ENCODE peak calls at places on chromosome 6, in five cellular contexts. One of them, this sample, is unnamed. For H3K4me1, the result is how much of the 10 kb centered on the place peaks cover.

GRCh38 chr6:21079468-21080048 is 514.0 kb upstream of the SOX4 start:
- DNase-seq in body of pancreas: no peak
- DNase-seq in A549: no peak
- DNase-seq in lower lobe of right lung: no peak
- DNase-seq in adrenal gland: no peak
- DNase-seq in this sample: no peak

GRCh38 chr6:163585932-163586437 is 171.5 kb downstream of the QKI start:
- DNase-seq in body of pancreas: peak
- DNase-seq in lower lobe of right lung: peak
- DNase-seq in adrenal gland: peak
- DNase-seq in A549: peak
- DNase-seq in this sample: no peak

GRCh38 chr6:122730775-122731386 is 48.6 kb upstream of the FABP7 start:
- DNase-seq in adrenal gland: no peak
- DNase-seq in body of pancreas: no peak
- DNase-seq in A549: peak
- DNase-seq in lower lobe of right lung: no peak
- DNase-seq in this sample: peak

GRCh38 chr6:25312034-25312620 is 33.0 kb downstream of the CARMIL1 start:
- DNase-seq in A549: peak
- DNase-seq in lower lobe of right lung: no peak
- DNase-seq in body of pancreas: no peak
- DNase-seq in adrenal gland: no peak
- DNase-seq in this sample: no peak

GRCh38 chr6:140541288-140541687 is 1166.8 kb upstream of the CITED2 start:
- DNase-seq in lower lobe of right lung: no peak
- DNase-seq in adrenal gland: no peak
- DNase-seq in A549: no peak
- DNase-seq in body of pancreas: no peak
- DNase-seq in this sample: no peak

GRCh38 chr6:25085761-25086160 is 150.0 kb upstream of the RIPOR2 start:
- DNase-seq in adrenal gland: no peak
- DNase-seq in lower lobe of right lung: no peak
- DNase-seq in body of pancreas: no peak
- DNase-seq in A549: no peak
- DNase-seq in this sample: peak

GRCh38 chr6:37641546-37641945 is 56.1 kb downstream of the MDGA1 start:
- DNase-seq in lower lobe of right lung: no peak
- DNase-seq in A549: no peak
- DNase-seq in adrenal gland: no peak
- DNase-seq in body of pancreas: no peak
- DNase-seq in this sample: no peak

GRCh38 chr6:117591405-117591804 is 10.9 kb downstream of the GOPC start:
- DNase-seq in adrenal gland: no peak
- DNase-seq in A549: no peak
- DNase-seq in lower lobe of right lung: no peak
- DNase-seq in body of pancreas: no peak
- DNase-seq in this sample: no peak

GRCh38 chr6:126312013-126312665 is 27.8 kb upstream of the CENPW start:
- DNase-seq in body of pancreas: no peak
- DNase-seq in adrenal gland: no peak
- DNase-seq in lower lobe of right lung: no peak
- DNase-seq in A549: peak
- DNase-seq in this sample: peak

GRCh38 chr6:42158011-42158410 is 15.2 kb upstream of the GUCA1A start:
- DNase-seq in body of pancreas: no peak
- DNase-seq in lower lobe of right lung: no peak
- DNase-seq in adrenal gland: no peak
- DNase-seq in A549: no peak
- DNase-seq in this sample: no peak

GRCh38 chr6:168307011-168307694 is 12.4 kb downstream of the DACT2 start:
- DNase-seq in adrenal gland: no peak
- DNase-seq in lower lobe of right lung: no peak
- DNase-seq in body of pancreas: no peak
- DNase-seq in A549: no peak
- DNase-seq in this sample: no peak

GRCh38 chr6:51778666-51779065 is 308.7 kb downstream of the PKHD1 start:
- DNase-seq in A549: no peak
- DNase-seq in body of pancreas: no peak
- DNase-seq in lower lobe of right lung: no peak
- DNase-seq in adrenal gland: no peak
- DNase-seq in this sample: no peak

GRCh38 chr6:44117397-44118128 is 9.7 kb downstream of the MRPL14 start:
- DNase-seq in lower lobe of right lung: peak
- DNase-seq in body of pancreas: peak
- DNase-seq in adrenal gland: no peak
- DNase-seq in A549: no peak
- DNase-seq in this sample: no peak

GRCh38 chr6:111798281-111798725 is 74.9 kb downstream of the FYN start:
- DNase-seq in lower lobe of right lung: no peak
- DNase-seq in adrenal gland: no peak
- DNase-seq in body of pancreas: no peak
- DNase-seq in A549: no peak
- DNase-seq in this sample: no peak

GRCh38 chr6:37259191-37259590 is 1.2 kb upstream of the TMEM217 start:
- DNase-seq in adrenal gland: no peak
- DNase-seq in body of pancreas: no peak
- DNase-seq in lower lobe of right lung: no peak
- DNase-seq in A549: no peak
- DNase-seq in this sample: no peak

DNA sequence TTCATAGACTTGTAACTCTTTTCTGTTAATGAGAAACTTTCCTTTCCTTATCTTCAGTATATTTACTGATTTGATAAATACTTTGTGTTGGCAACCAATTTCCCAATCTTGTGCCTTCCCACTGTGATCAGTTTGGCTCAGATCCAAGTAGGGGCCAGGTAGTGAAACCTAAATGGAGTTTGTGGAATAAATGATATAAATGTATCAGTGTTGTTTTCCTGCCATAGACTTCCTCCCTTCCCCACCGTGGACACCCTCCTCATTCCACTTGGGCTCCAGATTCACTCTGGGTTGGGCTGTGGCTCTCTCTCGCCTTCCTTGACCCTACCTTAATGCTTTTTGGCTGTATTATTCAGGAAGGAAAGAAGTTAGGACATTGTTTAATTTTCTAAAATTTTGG is 1.3 kb downstream of the ZKSCAN3 start:
- DNase-seq in adrenal gland: no peak
- DNase-seq in A549: no peak
- DNase-seq in lower lobe of right lung: no peak
- DNase-seq in body of pancreas: peak
- DNase-seq in this sample: no peak
- H3K4me3 ChIP-seq in adrenal gland: peak
- H3K4me3 ChIP-seq in A549: no peak
- H3K4me3 ChIP-seq in lower lobe of right lung: peak
- H3K4me3 ChIP-seq in body of pancreas: no peak
- H3K4me3 ChIP-seq in this sample: peak

DNA sequence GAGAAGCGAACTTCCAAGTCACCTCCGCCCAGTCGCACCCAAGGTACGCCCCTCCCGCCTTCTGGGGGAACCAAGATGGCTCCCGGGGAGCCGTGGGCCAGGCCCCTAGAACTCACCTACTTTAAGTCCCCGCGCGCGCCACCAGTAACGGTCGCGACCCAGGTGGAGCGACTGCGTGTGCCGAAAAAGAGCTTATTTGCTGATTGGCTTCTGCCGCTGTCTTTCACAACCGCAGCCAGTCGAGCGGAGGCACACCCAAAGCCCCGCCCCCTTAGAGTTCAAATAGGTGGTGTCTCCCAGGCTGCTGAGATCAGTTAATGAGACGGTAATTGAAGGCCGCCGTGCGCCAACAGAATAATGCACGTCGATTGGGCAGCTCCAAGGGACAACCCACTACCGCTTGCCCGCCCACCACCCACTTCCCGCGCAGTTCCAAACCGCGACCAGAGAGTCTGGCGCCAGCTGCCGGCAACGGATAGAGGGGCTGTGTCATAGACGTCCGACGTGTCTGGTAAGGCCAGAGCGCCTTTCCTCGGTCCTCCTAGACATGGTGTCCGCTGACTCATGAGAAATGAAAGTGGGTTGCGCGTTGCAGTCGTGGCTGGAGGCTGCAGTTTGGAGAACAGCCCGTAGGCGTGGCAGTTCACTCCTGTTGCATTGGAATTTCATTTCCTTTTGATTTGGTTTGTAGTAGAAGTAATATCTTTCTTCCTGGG is at the start of gene MDC1:
- DNase-seq in A549: peak
- DNase-seq in lower lobe of right lung: peak
- DNase-seq in body of pancreas: peak
- DNase-seq in adrenal gland: peak
- DNase-seq in this sample: peak
- TF ChIP-seq CTCF in A549: no peak
- TF ChIP-seq CTCF in lower lobe of right lung: peak
- TF ChIP-seq CTCF in body of pancreas: peak
- TF ChIP-seq CTCF in adrenal gland: peak
- TF ChIP-seq CTCF in this sample: peak

GRCh38 chr6:1390071-1390804 is 862 bp downstream of the FOXF2 start:
- DNase-seq in lower lobe of right lung: no peak
- DNase-seq in body of pancreas: no peak
- DNase-seq in adrenal gland: no peak
- DNase-seq in A549: peak
- DNase-seq in this sample: peak

GRCh38 chr6:1389791-1390070 is 355 bp downstream of the FOXF2 start:
- DNase-seq in body of pancreas: no peak
- DNase-seq in lower lobe of right lung: no peak
- DNase-seq in A549: no peak
- DNase-seq in adrenal gland: no peak
- DNase-seq in this sample: no peak

GRCh38 chr6:1387632-1388031 is 1.7 kb upstream of the FOXF2 start:
- DNase-seq in body of pancreas: no peak
- DNase-seq in adrenal gland: no peak
- DNase-seq in lower lobe of right lung: no peak
- DNase-seq in A549: no peak
- DNase-seq in this sample: no peak

GRCh38 chr6:1388927-1389790 is at the start of gene FOXF2:
- DNase-seq in adrenal gland: no peak
- DNase-seq in lower lobe of right lung: no peak
- DNase-seq in A549: peak
- DNase-seq in body of pancreas: no peak
- DNase-seq in this sample: peak

DNA sequence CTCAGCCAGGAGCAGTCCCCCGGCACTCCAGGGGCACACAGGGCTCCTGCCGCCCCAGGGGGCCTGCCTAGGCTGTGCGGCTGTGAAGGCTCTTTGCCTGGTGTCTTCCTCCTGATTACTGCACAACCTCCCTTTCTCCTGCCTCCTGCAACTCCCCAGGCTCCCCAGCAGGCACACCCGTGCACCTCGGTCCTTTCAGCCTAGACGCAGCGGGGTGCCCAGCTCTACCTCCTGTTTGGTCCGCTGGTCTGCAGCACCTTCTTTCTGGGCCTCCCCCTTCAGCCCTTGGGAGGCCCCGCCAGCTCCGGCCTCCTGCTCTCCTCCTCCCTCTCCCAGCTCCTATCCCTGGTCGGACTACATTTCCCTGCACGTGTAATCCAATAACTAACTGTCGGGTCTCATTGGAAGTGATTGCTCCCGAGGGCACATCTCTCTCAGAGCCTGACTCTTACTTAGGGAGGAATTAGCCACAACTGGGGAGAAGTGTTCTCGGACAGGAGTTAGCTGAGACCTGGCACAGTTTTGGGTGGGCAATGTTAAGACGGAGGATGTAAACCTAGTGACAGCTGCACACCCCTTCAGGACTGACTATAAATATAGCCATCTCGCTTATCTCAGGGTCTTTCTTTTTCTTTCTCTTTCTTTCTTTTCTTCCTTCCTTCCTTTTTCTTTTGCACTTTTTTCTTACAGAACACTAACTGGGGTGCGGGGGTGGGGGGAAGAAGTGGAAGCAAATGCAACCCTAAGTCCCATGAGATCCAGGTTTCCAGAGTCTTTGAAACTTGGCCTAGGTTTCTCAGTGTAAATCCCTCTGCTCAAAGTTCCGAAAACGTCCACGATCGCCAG is 1.1 kb upstream of the FOXF2 start:
- DNase-seq in body of pancreas: no peak
- DNase-seq in A549: no peak
- DNase-seq in adrenal gland: no peak
- DNase-seq in lower lobe of right lung: no peak
- DNase-seq in this sample: no peak
- H3K4me1 ChIP-seq in body of pancreas: under half
- H3K4me1 ChIP-seq in A549: under half
- H3K4me1 ChIP-seq in adrenal gland: under half
- H3K4me1 ChIP-seq in lower lobe of right lung: under half
- H3K4me1 ChIP-seq in this sample: under half

DNA sequence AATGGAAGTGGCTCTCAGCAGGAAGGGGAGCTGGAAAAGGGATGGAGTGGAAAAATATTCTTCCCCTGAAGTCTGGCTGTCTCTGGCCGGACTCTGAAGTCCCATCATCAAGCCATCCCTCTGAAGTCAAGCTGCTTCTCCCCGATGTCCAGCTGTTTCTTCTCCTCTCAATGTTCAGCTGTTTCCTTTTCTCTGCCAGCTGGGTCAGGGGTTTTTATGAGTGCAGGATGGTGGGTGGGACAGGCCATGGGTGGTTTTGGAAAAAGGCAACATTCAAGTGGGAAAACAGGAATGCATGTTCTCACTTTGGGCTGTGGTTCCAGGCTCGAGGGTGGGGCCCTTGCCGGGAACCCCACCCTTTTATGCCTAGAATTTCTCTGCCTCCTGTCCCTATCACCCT is 48.4 kb upstream of the FAM184A start:
- DNase-seq in lower lobe of right lung: no peak
- DNase-seq in A549: no peak
- DNase-seq in adrenal gland: no peak
- DNase-seq in body of pancreas: no peak
- DNase-seq in this sample: no peak
- H3K4me3 ChIP-seq in lower lobe of right lung: no peak
- H3K4me3 ChIP-seq in A549: no peak
- H3K4me3 ChIP-seq in adrenal gland: no peak
- H3K4me3 ChIP-seq in body of pancreas: no peak
- H3K4me3 ChIP-seq in this sample: no peak

GRCh38 chr6:157615411-157615763 is 207.7 kb upstream of the SNX9 start:
- DNase-seq in lower lobe of right lung: no peak
- DNase-seq in body of pancreas: no peak
- DNase-seq in adrenal gland: no peak
- DNase-seq in A549: peak
- DNase-seq in this sample: no peak
- TF ChIP-seq CTCF in lower lobe of right lung: no peak
- TF ChIP-seq CTCF in body of pancreas: no peak
- TF ChIP-seq CTCF in adrenal gland: no peak
- TF ChIP-seq CTCF in A549: no peak
- TF ChIP-seq CTCF in this sample: peak

GRCh38 chr6:167127785-167128531 is 5.1 kb downstream of the CCR6 start:
- DNase-seq in lower lobe of right lung: no peak
- DNase-seq in body of pancreas: no peak
- DNase-seq in A549: no peak
- DNase-seq in adrenal gland: no peak
- DNase-seq in this sample: no peak
- H3K4me1 ChIP-seq in lower lobe of right lung: under half
- H3K4me1 ChIP-seq in body of pancreas: under half
- H3K4me1 ChIP-seq in A549: under half
- H3K4me1 ChIP-seq in adrenal gland: under half
- H3K4me1 ChIP-seq in this sample: under half